ENCODE peak calls at places on chromosomes 2 and 18, in six cellular contexts. J is transverse colon; U is CD4-positive, alpha-beta memory T cell; B is CD8-positive, alpha-beta T cell; S is PC-9; P is A549. L is an unnamed sample. For H3K4me1 and H3K9me3, the result is how much of the 10 kb centered on the place peaks cover.

GRCh38 chr18:45197526-45197970 is 417.7 kb upstream of the SLC14A2 start:
- DNase-seq in J (no peak), U (no peak), B (no peak), S (no peak), P (peak), L (no peak)

GRCh38 chr2:223797811-223798721 is 39.3 kb downstream of the AP1S3 start:
- DNase-seq in J (no peak), U (no peak), B (no peak), S (peak), P (peak), L (peak)

GRCh38 chr2:56230171-56230570 is 46.4 kb downstream of the CCDC85A start:
- DNase-seq in J (no peak), U (no peak), B (no peak), S (no peak), P (no peak), L (no peak)

GRCh38 chr18:25370391-25370790 is 18.4 kb upstream of the ZNF521 start:
- DNase-seq in J (no peak), U (no peak), B (no peak), S (no peak), P (no peak), L (no peak)

GRCh38 chr2:172442072-172442895 is 14.9 kb downstream of the ITGA6 start:
- DNase-seq in J (peak), U (no peak), B (no peak), S (peak), P (peak), L (peak)

GRCh38 chr18:78623142-78623541 is 356.5 kb upstream of the SALL3 start:
- DNase-seq in J (no peak), U (no peak), B (no peak), S (no peak), P (no peak), L (no peak)

GRCh38 chr2:208671312-208671711 is 264.7 kb downstream of the PTH2R start:
- DNase-seq in J (no peak), U (no peak), B (no peak), S (no peak), P (no peak), L (no peak)

GRCh38 chr2:101140237-101140636 is 10.9 kb downstream of the TBC1D8 start:
- DNase-seq in J (no peak), U (no peak), B (no peak), S (no peak), P (no peak), L (no peak)

GRCh38 chr18:62493033-62493862 is 29.6 kb upstream of the ZCCHC2 start:
- DNase-seq in J (no peak), U (no peak), B (no peak), S (no peak), P (no peak), L (no peak)

GRCh38 chr2:23429036-23429435 is 44.1 kb downstream of the KLHL29 start:
- DNase-seq in J (no peak), U (no peak), B (no peak), S (no peak), P (no peak), L (no peak)

GRCh38 chr2:178859760-178860159 is 52.5 kb upstream of the TTN start:
- DNase-seq in J (no peak), U (no peak), B (no peak), S (no peak), P (no peak), L (no peak)

GRCh38 chr2:33377048-33377447 is 99.4 kb upstream of the RASGRP3 start:
- DNase-seq in J (no peak), U (no peak), B (no peak), S (no peak), P (no peak), L (no peak)

GRCh38 chr2:179017958-179018357 is 32.0 kb downstream of the CCDC141 start:
- DNase-seq in J (no peak), U (no peak), B (no peak), S (no peak), P (no peak), L (no peak)

GRCh38 chr18:22417496-22418188 is at the start of gene CTAGE1:
- DNase-seq in J (no peak), U (no peak), B (no peak), S (no peak), P (no peak), L (no peak)

GRCh38 chr18:70494524-70494923 is 205.7 kb downstream of the SOCS6 start:
- DNase-seq in J (no peak), U (no peak), B (no peak), S (no peak), P (no peak), L (no peak)

GRCh38 chr2:71306762-71307161 is 24.8 kb upstream of the ZNF638 start:
- DNase-seq in J (no peak), U (no peak), B (no peak), S (no peak), P (no peak), L (no peak)

GRCh38 chr18:34661464-34662087 is 48.5 kb upstream of the DTNA start:
- DNase-seq in J (no peak), U (no peak), B (no peak), S (no peak), P (peak), L (peak)

GRCh38 chr2:154813636-154814035 is 115.1 kb downstream of the KCNJ3 start:
- DNase-seq in J (no peak), U (no peak), B (no peak), S (no peak), P (no peak), L (no peak)

GRCh38 chr2:179837408-179837807 is 24.0 kb downstream of the ZNF385B start:
- DNase-seq in J (no peak), U (no peak), B (no peak), S (peak), P (no peak), L (no peak)

GRCh38 chr2:38598200-38598990 is 4.3 kb downstream of the HNRNPLL start:
- DNase-seq in J (no peak), U (no peak), B (no peak), S (no peak), P (no peak), L (no peak)

GRCh38 chr18:76491436-76491800 is 3.6 kb downstream of the ZNF516 start:
- DNase-seq in J (peak), U (peak), B (peak), S (peak), P (peak), L (peak)
- H3K4me1 ChIP-seq in J (under half), U (under half), B (under half), S (under half), P (under half), L (under half)

GRCh38 chr2:3645745-3646389 is 12.1 kb upstream of the ALLC start:
- DNase-seq in J (no peak), U (no peak), B (no peak), S (no peak), P (no peak), L (peak)
- H3K4me3 ChIP-seq in J (no peak), U (no peak), B (no peak), S (no peak), P (no peak), L (no peak)

GRCh38 chr2:238513346-238513745 is 86.6 kb downstream of the ASB1 start:
- DNase-seq in J (no peak), U (no peak), B (no peak), S (peak), P (peak), L (peak)

GRCh38 chr2:238518127-238518827 is 91.5 kb downstream of the ASB1 start:
- DNase-seq in J (no peak), U (no peak), B (no peak), S (no peak), P (no peak), L (no peak)

GRCh38 chr2:238512247-238512867 is 85.6 kb downstream of the ASB1 start:
- DNase-seq in J (no peak), U (no peak), B (no peak), S (no peak), P (no peak), L (no peak)

GRCh38 chr2:238517209-238517608 is 90.5 kb downstream of the ASB1 start:
- DNase-seq in J (no peak), U (no peak), B (no peak), S (no peak), P (no peak), L (no peak)

DNA sequence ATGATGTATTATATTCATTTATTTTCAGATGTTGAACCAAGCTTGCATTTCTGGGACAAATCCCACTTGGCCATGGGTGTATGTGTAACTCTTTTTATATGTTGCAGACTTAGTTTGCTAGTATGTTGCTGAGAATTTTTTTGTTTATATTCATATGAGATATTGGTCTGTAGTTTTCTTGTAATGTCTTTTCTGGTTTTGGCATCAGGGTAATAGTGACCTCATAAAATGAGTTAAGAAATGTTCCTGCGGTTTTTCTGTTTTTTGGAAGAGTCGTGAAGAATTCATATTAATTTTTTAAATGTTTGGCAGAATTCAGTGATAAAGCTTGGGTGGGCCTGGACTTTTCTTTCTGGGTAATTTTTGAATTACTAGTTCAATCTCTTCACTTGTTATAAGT is 88.7 kb downstream of the ASB1 start:
- DNase-seq in J (no peak), U (no peak), B (no peak), S (no peak), P (no peak), L (no peak)
- H3K9me3 ChIP-seq in J (under half), U (under half), B (under half), S (under half), P (under half), L (under half)

GRCh38 chr2:105395691-105396090 is 3.2 kb downstream of the FHL2 start:
- DNase-seq in J (peak), U (no peak), B (no peak), S (no peak), P (no peak), L (no peak)
- H3K4me1 ChIP-seq in J (half or more), U (under half), B (under half), S (half or more), P (under half), L (under half)

GRCh38 chr2:39685135-39685534 is 19.4 kb downstream of the TMEM178A start:
- DNase-seq in J (no peak), U (no peak), B (no peak), S (no peak), P (no peak), L (no peak)

GRCh38 chr2:39688181-39688580 is 22.5 kb downstream of the TMEM178A start:
- DNase-seq in J (no peak), U (no peak), B (no peak), S (no peak), P (no peak), L (no peak)

GRCh38 chr2:39683022-39683699 is 17.4 kb downstream of the TMEM178A start:
- DNase-seq in J (no peak), U (no peak), B (no peak), S (no peak), P (no peak), L (no peak)

GRCh38 chr2:39684495-39684894 is 18.8 kb downstream of the TMEM178A start:
- DNase-seq in J (no peak), U (no peak), B (no peak), S (no peak), P (no peak), L (no peak)

GRCh38 chr2:39686470-39686869 is 20.8 kb downstream of the TMEM178A start:
- DNase-seq in J (no peak), U (no peak), B (no peak), S (no peak), P (no peak), L (no peak)
- H3K4me3 ChIP-seq in J (no peak), U (no peak), B (no peak), S (no peak), P (no peak), L (no peak)

GRCh38 chr2:122980672-122981071 is 1044.4 kb upstream of the CNTNAP5 start:
- DNase-seq in J (no peak), U (no peak), B (no peak), S (no peak), P (no peak), L (no peak)
- H3K9me3 ChIP-seq in J (under half), U (under half), B (under half), S (under half), P (under half), L (under half)

DNA sequence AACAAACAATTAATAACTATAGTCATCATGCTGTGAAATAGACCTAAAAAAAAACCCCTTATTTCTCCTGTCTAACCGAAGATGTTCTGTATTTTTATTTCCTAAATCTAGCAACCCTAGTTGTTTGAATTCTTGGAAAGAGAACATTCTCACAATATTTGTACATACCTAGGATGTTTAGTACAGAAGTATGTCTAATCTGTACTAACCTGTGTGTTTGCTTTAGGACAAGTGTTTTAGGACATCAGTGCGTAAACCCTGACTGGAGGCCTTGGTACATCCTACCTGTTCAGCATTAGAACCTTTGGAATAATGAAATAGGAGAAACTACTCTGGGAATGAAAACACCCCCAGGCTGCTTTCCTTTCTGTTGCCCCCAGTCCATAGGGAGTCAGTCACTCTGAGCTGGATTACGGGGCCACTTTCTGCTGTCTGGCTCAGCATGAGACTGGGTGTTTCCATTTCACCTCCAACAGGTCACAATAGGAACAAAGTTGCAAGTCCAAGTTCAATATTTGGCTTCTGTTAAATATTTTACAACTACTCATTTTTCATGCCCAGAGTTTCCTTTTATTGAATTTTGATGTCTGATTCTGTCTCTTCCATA is 114.7 kb downstream of the MTX2 start:
- DNase-seq in J (no peak), U (no peak), B (no peak), S (no peak), P (no peak), L (no peak)
- H3K4me1 ChIP-seq in J (under half), U (under half), B (under half), S (under half), P (under half), L (under half)

GRCh38 chr2:61016392-61017002 is 1.0 kb upstream of the PEX13 start:
- DNase-seq in J (no peak), U (no peak), B (no peak), S (no peak), P (peak), L (no peak)
- H3K4me3 ChIP-seq in J (peak), U (peak), B (peak), S (peak), P (peak), L (peak)

DNA sequence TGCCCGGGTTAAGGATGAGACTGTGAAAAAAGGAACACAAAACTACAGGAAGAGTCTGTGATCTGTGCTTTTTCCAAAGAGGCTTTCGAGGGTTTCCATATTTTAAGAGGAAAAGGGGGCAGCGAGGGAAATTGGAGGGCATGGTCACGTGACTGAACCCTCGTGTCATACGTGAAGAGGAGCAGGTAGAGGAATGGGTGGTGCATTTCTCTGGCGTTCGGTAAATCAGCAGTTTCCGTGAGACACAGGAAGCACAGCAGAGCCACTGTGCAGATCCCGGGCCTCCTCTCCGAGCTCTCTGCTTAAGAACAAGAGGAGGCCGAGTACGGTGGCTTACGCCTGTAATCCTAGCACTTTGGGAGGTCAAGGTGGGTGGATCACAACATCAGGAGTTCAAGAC is 219.7 kb downstream of the NDUFA10 start:
- DNase-seq in J (no peak), U (no peak), B (peak), S (no peak), P (no peak), L (no peak)
- H3K9me3 ChIP-seq in J (under half), U (under half), B (under half), S (under half), P (under half), L (under half)

DNA sequence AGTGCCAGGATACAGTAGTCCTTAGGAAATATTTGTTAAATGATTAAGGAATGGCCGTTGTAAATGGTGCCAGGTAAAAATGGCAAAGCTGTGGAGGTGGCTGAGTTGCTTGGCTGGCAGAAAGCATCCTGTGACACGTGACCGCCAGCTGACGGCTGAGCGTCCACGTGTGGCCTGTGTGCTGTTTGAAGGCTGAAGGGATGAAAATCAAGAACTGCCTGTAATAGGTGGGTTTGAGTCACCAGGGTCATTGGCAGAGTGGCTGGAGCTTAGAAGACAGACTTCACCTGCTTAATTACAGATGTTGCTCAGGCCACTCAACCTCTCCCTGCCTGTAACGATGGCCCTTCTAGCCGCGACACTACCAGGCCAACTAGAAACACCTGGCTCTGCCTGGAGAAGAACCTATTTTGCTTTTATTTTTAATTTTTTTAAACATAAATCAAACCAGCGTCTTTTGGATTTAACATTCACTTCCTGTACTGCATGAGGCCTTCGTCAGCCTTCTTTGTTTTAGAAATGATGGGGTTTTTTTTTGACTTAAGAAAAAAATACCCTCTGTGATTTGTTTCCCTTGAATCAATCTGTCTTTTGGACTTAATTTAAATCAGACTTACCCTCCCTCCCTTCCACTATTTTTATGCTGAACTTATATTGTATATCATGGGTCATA is 206.5 kb downstream of the PRKCE start:
- DNase-seq in J (no peak), U (no peak), B (no peak), S (no peak), P (no peak), L (no peak)
- H3K4me1 ChIP-seq in J (under half), U (under half), B (under half), S (under half), P (under half), L (under half)

L was measured in Caco-2.